ENCODE peak calls at places on chromosomes 2 and 18, in six cellular contexts. X is CD8-positive, alpha-beta T cell; J is progenitor cell of endocrine pancreas; W is astrocyte of the spinal cord; E is neural crest cell; A is HFFc6. P is an unnamed sample.

GRCh38 chr2:83055338-83056010 is 1403.6 kb downstream of the SUCLG1 start:
- DNase-seq in X (no peak), J (no peak), W (peak), E (no peak), A (peak), P (no peak)

GRCh38 chr2:27863146-27863545 is 27.0 kb downstream of the RBKS start:
- DNase-seq in X (no peak), J (no peak), W (no peak), E (no peak), A (no peak), P (no peak)

GRCh38 chr2:6103949-6104348 is 411.8 kb downstream of the SOX11 start:
- DNase-seq in X (no peak), J (no peak), W (no peak), E (no peak), A (no peak), P (no peak)

GRCh38 chr2:120620025-120620793 is 115.5 kb upstream of the GLI2 start:
- DNase-seq in X (no peak), J (no peak), W (peak), E (no peak), A (peak), P (no peak)

GRCh38 chr2:160096414-160096813 is 34.0 kb upstream of the PLA2R1 start:
- DNase-seq in X (no peak), J (no peak), W (no peak), E (no peak), A (no peak), P (no peak)

GRCh38 chr2:3034396-3034795 is 343.2 kb downstream of the EIPR1 start:
- DNase-seq in X (no peak), J (no peak), W (no peak), E (no peak), A (no peak), P (no peak)

GRCh38 chr2:164574931-164575330 is 46.4 kb downstream of the GRB14 start:
- DNase-seq in X (no peak), J (no peak), W (no peak), E (no peak), A (no peak), P (no peak)

GRCh38 chr2:39902103-39902502 is 123.0 kb upstream of the THUMPD2 start:
- DNase-seq in X (no peak), J (no peak), W (peak), E (no peak), A (peak), P (no peak)

GRCh38 chr18:61666876-61667590 is 225.8 kb downstream of the RNF152 start:
- DNase-seq in X (no peak), J (no peak), W (no peak), E (no peak), A (no peak), P (no peak)

GRCh38 chr2:16303761-16304160 is 361.9 kb downstream of the CYRIA start:
- DNase-seq in X (no peak), J (no peak), W (no peak), E (no peak), A (no peak), P (no peak)

GRCh38 chr2:100741880-100742814 is 77.8 kb upstream of the NPAS2 start:
- DNase-seq in X (no peak), J (no peak), W (peak), E (no peak), A (peak), P (no peak)

GRCh38 chr2:140457483-140457882 is 1673.3 kb downstream of the LRP1B start:
- DNase-seq in X (no peak), J (no peak), W (no peak), E (no peak), A (no peak), P (no peak)

GRCh38 chr2:79994161-79994560 is 310.4 kb downstream of the LRRTM1 start:
- DNase-seq in X (no peak), J (no peak), W (no peak), E (no peak), A (no peak), P (no peak)

GRCh38 chr2:189498205-189498604 is 56.9 kb downstream of the WDR75 start:
- DNase-seq in X (no peak), J (no peak), W (no peak), E (no peak), A (no peak), P (no peak)

GRCh38 chr2:105809099-105809473 is 64.4 kb downstream of the NCK2 start:
- DNase-seq in X (no peak), J (no peak), W (no peak), E (no peak), A (no peak), P (no peak)

GRCh38 chr2:44579136-44579836 is 217.5 kb downstream of the CAMKMT start:
- DNase-seq in X (no peak), J (no peak), W (no peak), E (no peak), A (no peak), P (no peak)

GRCh38 chr2:118874324-118874723 is 26.9 kb upstream of the EN1 start:
- DNase-seq in X (no peak), J (no peak), W (no peak), E (no peak), A (no peak), P (no peak)

GRCh38 chr2:193349642-193350041 is 1154.9 kb upstream of the TMEFF2 start:
- DNase-seq in X (no peak), J (no peak), W (no peak), E (no peak), A (no peak), P (no peak)

GRCh38 chr2:61906187-61906470 is 655 bp downstream of the COMMD1 start:
- DNase-seq in X (no peak), J (no peak), W (no peak), E (no peak), A (no peak), P (no peak)

GRCh38 chr2:152890746-152891145 is 172.3 kb downstream of the ARL6IP6 start:
- DNase-seq in X (no peak), J (no peak), W (no peak), E (no peak), A (no peak), P (no peak)

GRCh38 chr2:63791387-63791786 is 50.3 kb upstream of the UGP2 start:
- DNase-seq in X (no peak), J (no peak), W (no peak), E (no peak), A (no peak), P (no peak)

GRCh38 chr2:196389670-196390069 is 218.3 kb upstream of the STK17B start:
- DNase-seq in X (no peak), J (no peak), W (no peak), E (no peak), A (no peak), P (no peak)

GRCh38 chr2:176584333-176584732 is 315.1 kb downstream of the MTX2 start:
- DNase-seq in X (no peak), J (no peak), W (peak), E (no peak), A (peak), P (no peak)

GRCh38 chr2:241584446-241584845 is 25.9 kb downstream of the BOK start:
- DNase-seq in X (no peak), J (no peak), W (peak), E (no peak), A (peak), P (no peak)

GRCh38 chr2:16196687-16197503 is 256.5 kb downstream of the MYCN start:
- DNase-seq in X (no peak), J (no peak), W (no peak), E (no peak), A (no peak), P (no peak)

GRCh38 chr2:207142461-207142860 is 23.3 kb downstream of the KLF7 start:
- DNase-seq in X (no peak), J (no peak), W (no peak), E (no peak), A (no peak), P (no peak)

GRCh38 chr2:46001741-46002506 is 295.3 kb upstream of the EPAS1 start:
- DNase-seq in X (no peak), J (no peak), W (peak), E (no peak), A (peak), P (no peak)

GRCh38 chr18:32919799-32920198 is 147.0 kb upstream of the KLHL14 start:
- DNase-seq in X (no peak), J (peak), W (peak), E (no peak), A (no peak), P (no peak)

GRCh38 chr2:234003972-234004617 is 46.4 kb upstream of the SPP2 start:
- DNase-seq in X (no peak), J (no peak), W (peak), E (no peak), A (peak), P (no peak)

GRCh38 chr2:27442282-27442980 is at the start of gene KRTCAP3:
- DNase-seq in X (peak), J (peak), W (no peak), E (no peak), A (no peak), P (no peak)

GRCh38 chr2:217468042-217468441 is 534.8 kb downstream of the TNS1 start:
- DNase-seq in X (no peak), J (no peak), W (no peak), E (no peak), A (no peak), P (no peak)
- TF ChIP-seq CTCF in X (no peak), J (peak), W (no peak), E (peak), A (no peak), P (no peak)

GRCh38 chr2:180240774-180241173 is 233.7 kb upstream of the CWC22 start:
- DNase-seq in X (no peak), J (no peak), W (peak), E (no peak), A (peak), P (no peak)
- TF ChIP-seq CTCF in X (no peak), J (peak), W (peak), E (no peak), A (peak), P (peak)

DNA sequence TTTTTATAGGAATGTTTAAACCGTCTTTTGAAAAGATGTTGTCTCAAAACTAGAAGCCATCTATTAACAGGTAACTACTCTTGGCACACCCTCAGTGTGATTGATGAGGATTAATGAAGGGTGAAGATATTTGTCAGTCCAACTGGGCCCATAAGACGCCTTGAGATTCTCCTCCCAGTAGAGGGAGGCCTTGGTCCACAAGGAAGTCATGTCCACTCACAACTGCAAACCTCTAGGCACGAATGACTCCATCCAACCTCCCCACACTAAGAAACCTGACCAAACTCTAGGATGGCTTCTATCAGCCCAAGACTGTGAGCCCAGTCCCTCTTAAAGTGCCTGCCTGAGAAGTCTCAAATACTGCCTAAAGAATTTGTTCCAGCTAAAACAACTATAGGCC is 19.2 kb upstream of the GRP start:
- DNase-seq in X (no peak), J (no peak), W (no peak), E (no peak), A (peak), P (no peak)
- TF ChIP-seq CTCF in X (no peak), J (no peak), W (no peak), E (no peak), A (peak), P (no peak)

GRCh38 chr2:30197570-30197969 is 33.8 kb upstream of the LBH start:
- DNase-seq in X (no peak), J (no peak), W (no peak), E (no peak), A (no peak), P (no peak)
- TF ChIP-seq CTCF in X (no peak), J (peak), W (no peak), E (no peak), A (no peak), P (no peak)

GRCh38 chr2:5077479-5078089 is 614.6 kb upstream of the SOX11 start:
- DNase-seq in X (no peak), J (no peak), W (peak), E (no peak), A (no peak), P (no peak)
- TF ChIP-seq CTCF in X (no peak), J (no peak), W (peak), E (peak), A (no peak), P (peak)

GRCh38 chr18:22490429-22490846 is 72.7 kb upstream of the CTAGE1 start:
- DNase-seq in X (no peak), J (no peak), W (no peak), E (no peak), A (no peak), P (no peak)
- TF ChIP-seq CTCF in X (no peak), J (no peak), W (no peak), E (peak), A (no peak), P (no peak)

GRCh38 chr2:24616606-24617005 is 125.6 kb downstream of the NCOA1 start:
- DNase-seq in X (no peak), J (no peak), W (no peak), E (no peak), A (no peak), P (no peak)

GRCh38 chr2:24611626-24612025 is 120.6 kb downstream of the NCOA1 start:
- DNase-seq in X (no peak), J (no peak), W (no peak), E (no peak), A (no peak), P (no peak)

GRCh38 chr2:24617431-24617830 is 126.4 kb downstream of the NCOA1 start:
- DNase-seq in X (no peak), J (no peak), W (no peak), E (no peak), A (no peak), P (no peak)

GRCh38 chr2:24613154-24613814 is 122.2 kb downstream of the NCOA1 start:
- DNase-seq in X (no peak), J (no peak), W (peak), E (peak), A (peak), P (no peak)
- TF ChIP-seq CTCF in X (peak), J (peak), W (peak), E (peak), A (peak), P (no peak)

DNA sequence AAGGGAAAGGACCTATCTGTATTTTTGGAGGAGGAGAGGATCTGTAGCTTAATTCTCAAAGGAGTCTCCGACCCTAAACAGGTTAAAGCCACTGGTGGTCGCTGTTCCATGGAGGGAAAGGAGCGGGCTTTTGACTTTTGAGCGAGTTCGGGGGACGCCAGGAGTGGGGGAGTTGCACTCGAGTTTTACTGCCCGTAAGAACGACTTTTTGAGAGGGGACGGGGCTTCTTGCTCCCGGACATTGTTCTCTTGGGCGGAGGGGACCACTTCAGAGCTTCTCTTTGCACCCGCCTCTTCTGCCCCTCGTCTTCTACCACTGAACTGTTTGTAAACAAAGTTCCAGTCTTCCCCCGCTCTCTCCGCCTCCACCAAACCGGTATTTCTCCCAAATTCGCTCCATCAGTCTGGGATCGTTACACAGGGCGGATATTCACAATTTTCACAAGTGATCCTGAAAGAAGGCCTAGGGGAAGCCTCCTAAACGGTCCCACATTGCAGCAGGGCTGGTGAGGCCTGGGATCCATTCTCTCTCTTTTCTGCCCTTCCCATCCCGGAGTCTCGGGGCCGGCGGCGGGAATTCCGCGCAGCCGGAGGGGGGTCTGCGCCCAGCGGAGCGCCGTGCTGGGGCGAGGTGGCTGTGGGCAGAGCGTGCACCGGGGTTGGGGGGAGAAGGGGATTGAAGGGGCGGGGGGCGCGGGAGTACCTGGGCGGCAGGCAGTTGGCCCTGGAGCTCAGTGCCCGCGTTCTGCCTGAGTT is 6.6 kb downstream of the DLX2 start:
- DNase-seq in X (no peak), J (no peak), W (no peak), E (peak), A (peak), P (peak)
- TF ChIP-seq CTCF in X (no peak), J (peak), W (peak), E (peak), A (peak), P (peak)

DNA sequence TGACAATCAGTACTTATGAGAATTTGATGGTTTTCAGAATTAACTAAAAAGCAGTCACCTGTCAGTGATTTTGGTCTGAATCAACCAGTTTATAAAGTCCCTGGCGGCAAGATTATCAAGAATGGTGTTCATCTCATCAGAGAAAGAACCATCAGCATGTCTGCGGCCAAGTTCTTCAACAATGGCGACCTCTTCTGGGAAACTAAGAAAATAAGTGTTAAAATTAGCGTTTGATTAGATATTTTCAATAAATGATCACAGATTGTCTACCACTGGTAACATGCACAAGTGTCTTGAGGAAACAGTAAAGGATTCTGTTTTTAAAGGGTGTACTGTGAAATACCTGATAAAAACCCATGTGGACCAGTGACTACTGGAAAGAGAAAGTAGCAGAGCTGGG is 8.1 kb downstream of the GCG start:
- DNase-seq in X (no peak), J (no peak), W (no peak), E (no peak), A (no peak), P (no peak)
- TF ChIP-seq CTCF in X (no peak), J (no peak), W (no peak), E (no peak), A (peak), P (no peak)

DNA sequence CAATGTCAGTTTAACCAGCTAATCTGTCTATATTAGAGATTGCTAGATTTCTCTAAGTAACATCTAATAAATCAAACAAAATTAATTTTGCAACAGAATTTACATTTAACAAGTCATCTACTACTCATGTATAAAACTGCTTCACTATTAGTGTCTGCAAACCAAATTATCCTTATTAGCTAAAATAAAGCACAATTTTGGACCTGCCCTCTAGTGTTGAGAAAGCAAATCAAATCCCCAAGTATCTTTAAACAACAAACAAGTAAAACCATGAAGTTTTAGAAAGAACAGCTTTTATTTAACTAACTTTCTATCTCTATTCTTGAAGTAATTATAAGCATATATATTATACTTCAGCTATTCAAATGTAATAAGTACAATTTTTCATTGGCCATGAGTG is 113.1 kb upstream of the SP3 start:
- DNase-seq in X (no peak), J (no peak), W (peak), E (no peak), A (peak), P (no peak)
- TF ChIP-seq CTCF in X (peak), J (peak), W (peak), E (peak), A (peak), P (peak)